ENCODE peak calls at places on chromosome 16, in ten cellular contexts. H, N, U, S, O, T, W, J, M and B are unnamed samples. For H3K27me3, the result is how much of the 10 kb centered on the place peaks cover.

GRCh38 chr16:81335669-81336068 is 20.9 kb downstream of the GAN start:
- DNase-seq in T (no peak), N (no peak), H (no peak), U (no peak), S (no peak), M (no peak), O (no peak), W (no peak), J (no peak), B (no peak)

GRCh38 chr16:79609861-79610260 is 9.3 kb upstream of the MAF start:
- DNase-seq in O (no peak), M (no peak), T (no peak), W (no peak), J (no peak), H (no peak), N (no peak), U (no peak), S (no peak), B (no peak)

GRCh38 chr16:3952342-3953131 is 72.0 kb upstream of the CREBBP start:
- DNase-seq in J (no peak), W (no peak), T (peak), S (no peak), M (no peak), N (no peak), H (no peak), O (peak), U (no peak), B (no peak)

GRCh38 chr16:4011225-4011939 is 104.9 kb downstream of the ADCY9 start:
- DNase-seq in T (peak), N (no peak), W (no peak), M (no peak), J (no peak), U (no peak), O (peak), S (no peak), H (no peak), B (no peak)

GRCh38 chr16:12907670-12908233 is 6.4 kb downstream of the SHISA9 start:
- DNase-seq in J (peak), W (no peak), T (peak), N (peak), O (peak), H (no peak), M (no peak), S (no peak), U (no peak), B (no peak)

GRCh38 chr16:57091990-57092785 is at the start of gene CPNE2:
- DNase-seq in W (no peak), O (peak), H (peak), T (peak), U (peak), M (no peak), S (peak), J (peak), N (peak), B (no peak)

GRCh38 chr16:14378131-14378551 is 251.9 kb downstream of the PARN start:
- DNase-seq in H (peak), N (peak), O (no peak), W (peak), T (no peak), M (no peak), J (peak), U (peak), S (peak), B (peak)

GRCh38 chr16:11139624-11140375 is 116.2 kb downstream of the SOCS1 start:
- DNase-seq in S (no peak), O (peak), M (no peak), W (peak), N (no peak), U (no peak), H (no peak), J (no peak), T (no peak), B (no peak)

GRCh38 chr16:24167129-24167528 is 89.0 kb upstream of the CACNG3 start:
- DNase-seq in S (no peak), J (no peak), W (no peak), H (no peak), T (no peak), U (no peak), O (no peak), M (no peak), N (no peak), B (no peak)

GRCh38 chr16:89805136-89805905 is 11.1 kb downstream of the FANCA start:
- DNase-seq in H (peak), S (peak), M (no peak), O (no peak), W (no peak), U (no peak), J (no peak), T (no peak), N (no peak), B (no peak)

GRCh38 chr16:12054396-12054795 is 77.9 kb downstream of the SNX29 start:
- DNase-seq in H (no peak), N (no peak), S (no peak), U (no peak), T (no peak), W (no peak), M (no peak), J (no peak), O (no peak), B (no peak)

GRCh38 chr16:30472328-30472942 is at the start of gene ITGAL:
- DNase-seq in J (no peak), U (peak), T (no peak), S (no peak), M (no peak), O (no peak), H (no peak), W (no peak), N (no peak), B (no peak)

GRCh38 chr16:11604783-11605563 is 18.3 kb upstream of the LITAF start:
- DNase-seq in M (no peak), W (no peak), J (no peak), H (peak), O (no peak), U (no peak), S (peak), N (no peak), T (no peak), B (no peak)

GRCh38 chr16:10738231-10739077 is 5.2 kb upstream of the NUBP1 start:
- DNase-seq in W (peak), U (peak), M (peak), T (peak), O (no peak), J (peak), S (peak), N (peak), H (peak), B (peak)

GRCh38 chr16:4828567-4829320 is 18.3 kb downstream of the GLYR1 start:
- DNase-seq in J (no peak), W (no peak), N (no peak), U (no peak), T (no peak), O (no peak), S (no peak), M (no peak), H (no peak), B (no peak)

GRCh38 chr16:69812213-69813014 is 50.3 kb downstream of the WWP2 start:
- DNase-seq in U (no peak), J (peak), S (no peak), M (no peak), T (no peak), O (no peak), N (peak), H (no peak), W (no peak), B (no peak)

GRCh38 chr16:17283022-17283421 is 187.7 kb downstream of the XYLT1 start:
- DNase-seq in O (no peak), U (no peak), S (no peak), T (no peak), M (no peak), J (no peak), H (no peak), N (no peak), W (no peak), B (no peak)

GRCh38 chr16:57003439-57004386 is 14.4 kb downstream of the NLRC5 start:
- DNase-seq in H (no peak), U (no peak), W (no peak), S (no peak), M (no peak), T (peak), J (no peak), O (no peak), N (no peak), B (no peak)

GRCh38 chr16:4337540-4338088 is 13.5 kb downstream of the PAM16 start:
- DNase-seq in N (no peak), T (no peak), O (no peak), H (no peak), U (no peak), M (no peak), J (no peak), W (no peak), S (no peak), B (no peak)

GRCh38 chr16:73043828-73044493 is 4.0 kb downstream of the ZFHX3 start:
- DNase-seq in J (no peak), M (no peak), N (no peak), H (no peak), U (no peak), T (no peak), O (no peak), S (peak), W (no peak), B (no peak)
- H2AFZ ChIP-seq in J (no peak), M (no peak), N (no peak), H (no peak), U (no peak), T (no peak), O (no peak), S (no peak), W (no peak), B (no peak)

GRCh38 chr16:51113254-51114125 is 37.6 kb downstream of the SALL1 start:
- DNase-seq in H (no peak), U (peak), N (no peak), O (peak), J (no peak), M (no peak), W (no peak), S (no peak), T (peak), B (no peak)
- H3K27me3 ChIP-seq in H (under half), U (under half), N (under half), O (under half), J (under half), M (under half), W (under half), S (under half), T (under half), B (under half)

DNA sequence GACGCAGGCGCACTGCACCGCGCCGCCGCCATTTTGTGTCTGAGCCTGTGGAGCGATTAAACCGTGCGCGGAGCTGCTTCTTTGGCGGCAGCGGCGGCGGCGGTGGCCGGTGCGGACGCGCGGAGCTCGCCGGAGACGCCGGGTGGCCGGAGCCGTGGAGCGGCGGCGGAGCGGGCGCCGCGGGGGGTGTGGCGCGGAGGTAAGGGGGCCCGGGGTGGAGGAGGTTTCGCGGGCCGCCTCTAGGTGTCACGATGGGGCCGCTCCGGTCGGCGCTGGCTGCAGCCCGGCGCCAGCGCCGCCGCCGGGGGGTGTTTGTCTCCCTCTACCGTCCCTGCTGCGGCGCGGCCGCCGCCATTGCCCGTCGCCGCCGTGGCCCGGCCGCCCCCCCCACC is at the start of gene CTCF:
- DNase-seq in O (peak), N (peak), H (peak), M (peak), T (peak), U (peak), W (peak), J (peak), S (peak), B (no peak)
- TF ChIP-seq CTCF in O (peak), N (peak), H (peak), M (peak), T (no peak), U (peak), W (peak), J (peak), S (peak), B (no peak)

DNA sequence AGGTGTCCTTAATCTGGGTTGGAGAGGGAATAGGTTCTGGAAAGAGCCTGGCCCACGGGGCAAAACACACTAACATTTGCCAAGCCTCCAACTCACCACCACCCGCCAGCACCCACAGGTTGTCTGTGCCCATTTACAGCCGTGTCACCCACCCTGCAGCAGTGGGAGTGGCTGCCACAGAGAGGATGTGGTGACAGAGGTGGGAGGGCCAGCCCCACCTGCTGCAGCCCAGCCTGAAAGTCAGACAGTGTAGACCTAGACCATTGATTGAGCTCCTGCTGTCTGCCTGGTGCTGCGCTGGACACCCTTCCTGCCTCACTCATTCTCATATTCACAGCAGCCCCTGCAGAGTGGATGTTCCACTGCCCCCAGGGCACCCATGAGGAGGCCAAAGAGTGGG is 44.7 kb downstream of the IL21R start:
- DNase-seq in U (no peak), W (no peak), T (no peak), N (no peak), O (no peak), M (no peak), J (no peak), S (no peak), H (no peak), B (no peak)
- H2AFZ ChIP-seq in U (no peak), W (no peak), T (no peak), N (no peak), O (no peak), M (no peak), J (no peak), S (no peak), H (no peak), B (no peak)

GRCh38 chr16:85585762-85586161 is 27.4 kb upstream of the GSE1 start:
- DNase-seq in W (no peak), H (no peak), U (no peak), M (no peak), O (no peak), S (no peak), J (no peak), T (no peak), N (no peak), B (no peak)
- H3K27me3 ChIP-seq in W (under half), H (under half), U (under half), M (under half), O (under half), S (under half), J (under half), T (under half), N (under half), B (under half)

GRCh38 chr16:77677129-77677528 is 45.2 kb upstream of the NUDT7 start:
- DNase-seq in T (no peak), S (no peak), M (no peak), J (no peak), U (no peak), H (peak), W (no peak), O (no peak), N (no peak), B (no peak)

GRCh38 chr16:77680496-77680895 is 41.8 kb upstream of the NUDT7 start:
- DNase-seq in N (no peak), T (no peak), M (no peak), O (no peak), H (no peak), S (no peak), W (no peak), J (no peak), U (no peak), B (no peak)

GRCh38 chr16:77679901-77680300 is 42.4 kb upstream of the NUDT7 start:
- DNase-seq in M (no peak), O (no peak), S (no peak), J (no peak), H (peak), N (no peak), U (no peak), W (peak), T (no peak), B (no peak)

GRCh38 chr16:77682586-77682985 is 39.7 kb upstream of the NUDT7 start:
- DNase-seq in T (no peak), H (no peak), N (no peak), U (no peak), S (no peak), W (no peak), M (no peak), J (no peak), O (no peak), B (no peak)

DNA sequence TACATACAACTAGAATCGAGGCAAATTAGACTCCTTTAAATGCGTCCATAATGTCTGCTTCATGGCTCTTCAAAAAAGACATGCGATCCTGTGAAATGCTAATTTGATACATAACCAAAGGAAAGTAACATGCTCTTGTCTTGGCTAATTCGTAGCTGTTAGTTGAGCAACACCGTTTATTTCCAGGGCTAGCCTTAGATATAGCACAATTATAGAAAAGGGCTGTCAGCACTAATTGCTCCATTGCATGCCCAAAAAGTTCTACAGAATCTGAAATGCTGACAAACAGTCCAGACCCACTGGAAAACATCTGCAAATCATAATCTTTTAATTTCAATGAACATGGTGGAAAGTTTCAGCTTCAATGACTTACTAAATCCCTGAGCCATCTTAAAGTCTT is 43.0 kb upstream of the NUDT7 start:
- DNase-seq in U (no peak), W (no peak), N (no peak), J (no peak), O (no peak), S (no peak), H (no peak), T (no peak), M (no peak), B (no peak)
- TF ChIP-seq CTCF in U (no peak), W (no peak), N (no peak), J (no peak), O (no peak), S (no peak), H (no peak), T (no peak), M (no peak), B (no peak)

DNA sequence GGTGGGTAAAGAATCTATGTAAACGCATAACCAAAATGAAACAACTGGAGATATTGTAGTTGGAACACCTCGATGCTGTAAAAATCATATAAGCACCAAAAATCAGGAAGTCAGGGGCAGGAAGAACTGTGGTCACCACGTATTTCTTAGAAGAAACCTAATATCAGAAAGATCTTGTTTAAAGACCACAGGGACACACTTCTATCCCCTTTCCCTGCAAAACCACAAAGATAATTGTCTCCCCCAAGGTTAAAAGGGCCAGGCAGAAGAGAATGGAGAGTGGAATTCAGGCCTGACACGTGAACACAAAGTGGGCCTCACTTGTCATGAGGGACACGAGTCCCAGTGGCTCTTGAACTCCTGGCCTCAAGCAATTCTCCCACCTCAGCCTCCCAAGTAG is 68.1 kb downstream of the GSG1L start:
- DNase-seq in T (no peak), H (no peak), M (no peak), J (no peak), O (no peak), S (no peak), N (no peak), U (no peak), W (no peak), B (no peak)
- H2AFZ ChIP-seq in T (no peak), H (no peak), M (no peak), J (no peak), O (no peak), S (no peak), N (no peak), U (no peak), W (no peak), B (no peak)

DNA sequence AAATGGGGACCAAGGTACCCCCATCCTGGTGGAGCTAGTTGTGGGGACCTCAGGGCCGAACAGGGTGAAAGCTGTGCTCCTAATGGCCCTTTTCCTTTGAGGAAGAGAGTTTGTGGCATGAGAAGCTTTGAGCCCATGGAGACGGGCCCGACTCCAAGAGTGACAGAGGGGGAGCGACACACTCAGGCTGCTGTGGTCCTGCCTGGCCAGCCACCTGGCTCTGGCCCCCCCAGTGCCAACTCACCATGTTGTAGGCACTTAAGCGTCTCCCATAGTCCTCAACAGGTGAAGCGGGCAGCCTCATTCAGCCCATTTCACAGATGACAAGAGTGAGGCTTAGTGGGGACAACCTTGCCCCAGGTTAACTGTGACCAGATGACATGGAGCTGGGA is 1.6 kb downstream of the IL21R start:
- DNase-seq in O (no peak), H (no peak), T (no peak), S (no peak), N (no peak), M (no peak), W (no peak), U (no peak), J (no peak), B (no peak)
- H3K27me3 ChIP-seq in O (under half), H (under half), T (under half), S (under half), N (under half), M (under half), W (under half), U (under half), J (under half), B (half or more)

GRCh38 chr16:19008245-19008644 is 24.5 kb downstream of the TMC7 start:
- DNase-seq in N (peak), W (no peak), O (peak), S (peak), J (no peak), T (no peak), U (no peak), H (peak), M (no peak), B (peak)
- TF ChIP-seq CTCF in N (no peak), W (no peak), O (no peak), S (no peak), J (no peak), T (no peak), U (no peak), H (no peak), M (peak), B (no peak)

GRCh38 chr16:67645397-67646121 is 615 bp downstream of the CARMIL2 start:
- DNase-seq in O (no peak), W (no peak), H (no peak), T (no peak), U (no peak), N (no peak), J (no peak), M (no peak), S (no peak), B (no peak)
- H2AFZ ChIP-seq in O (peak), W (no peak), H (no peak), T (peak), U (peak), N (no peak), J (peak), M (no peak), S (no peak), B (no peak)